ENCODE peak calls at places on chromosomes 13 and 19, in six cellular contexts. L is ACHN; W is posterior cingulate gyrus; D is activated CD4-positive, alpha-beta T cell treated with anti-CD3 and anti-CD28 coated beads, Interleukin-2, amount 50 U/mL, for 48 hours; E is B cell; I is H54. Q is an unnamed sample.
A peak's percentile ranks its signal among the peaks of the same experiment; 100 is the strongest.

GRCh38 chr13:101845501-101846012 is 393.1 kb downstream of the ITGBL1 start:
- DNase-seq in L (peak; percentile 8), W (no peak), D (no peak), E (no peak), I (no peak), Q (no peak)

GRCh38 chr13:19154843-19155242 is 26.8 kb downstream of the TUBA3C start:
- DNase-seq in L (no peak), W (no peak), D (no peak), E (no peak), I (no peak), Q (no peak)

GRCh38 chr13:59533561-59534337 is 630.0 kb downstream of the DIAPH3 start:
- DNase-seq in L (peak; percentile 19), W (no peak), D (no peak), E (no peak), I (no peak), Q (no peak)

GRCh38 chr13:45325806-45326205 is 15.2 kb downstream of the TPT1 start:
- DNase-seq in L (peak; percentile 45), W (no peak), D (no peak), E (no peak), I (peak; percentile 42), Q (peak; percentile 35)

GRCh38 chr19:51664997-51665396 is 18.4 kb upstream of the SIGLEC14 start:
- DNase-seq in L (no peak), W (no peak), D (no peak), E (no peak), I (no peak), Q (peak; percentile 44)

GRCh38 chr19:7544626-7545025 is 9.1 kb downstream of the PNPLA6 start:
- DNase-seq in L (no peak), W (no peak), D (no peak), E (no peak), I (no peak), Q (no peak)

GRCh38 chr13:49464621-49465325 is 20.7 kb downstream of the SETDB2 start:
- DNase-seq in L (no peak), W (no peak), D (no peak), E (no peak), I (no peak), Q (no peak)

GRCh38 chr19:16516923-16517610 is 20.9 kb downstream of the C19orf44 start:
- DNase-seq in L (no peak), W (no peak), D (no peak), E (no peak), I (no peak), Q (no peak)

GRCh38 chr13:92549275-92549674 is 677.3 kb upstream of the GPC6 start:
- DNase-seq in L (no peak), W (no peak), D (no peak), E (no peak), I (no peak), Q (no peak)

GRCh38 chr19:22882797-22883196 is 50.7 kb downstream of the ZNF723 start:
- DNase-seq in L (peak; percentile 35), W (no peak), D (no peak), E (no peak), I (no peak), Q (no peak)

GRCh38 chr13:35741657-35742056 is 265.2 kb upstream of the MAB21L1 start:
- DNase-seq in L (no peak), W (no peak), D (no peak), E (no peak), I (no peak), Q (no peak)

GRCh38 chr19:2149980-2150793 is 1.2 kb downstream of the AP3D1 start:
- DNase-seq in L (peak; percentile 20), W (no peak), D (peak; percentile 32), E (no peak), I (no peak), Q (peak; percentile 64)

GRCh38 chr19:56211718-56212117 is 9.6 kb downstream of the ZSCAN5C start:
- DNase-seq in L (no peak), W (no peak), D (no peak), E (no peak), I (no peak), Q (no peak)

GRCh38 chr13:105611424-105611823 is 924.0 kb downstream of the EFNB2 start:
- DNase-seq in L (peak; percentile 10), W (no peak), D (no peak), E (no peak), I (peak; percentile 27), Q (no peak)

GRCh38 chr19:15629003-15629880 is 11.5 kb upstream of the CYP4F3 start:
- DNase-seq in L (peak; percentile 55), W (peak; percentile 76), D (peak; percentile 93), E (peak; percentile 83), I (peak; percentile 77), Q (peak; percentile 88)

GRCh38 chr13:50889317-50889716 is 20.3 kb upstream of the RNASEH2B start:
- DNase-seq in L (no peak), W (no peak), D (no peak), E (no peak), I (no peak), Q (no peak)

GRCh38 chr19:2477732-2478191 is 1.8 kb downstream of the GADD45B start:
- DNase-seq in L (peak; percentile 36), W (no peak), D (peak; percentile 41), E (no peak), I (no peak), Q (peak; percentile 47)

GRCh38 chr19:10514211-10515145 is 2.8 kb downstream of the S1PR5 start:
- DNase-seq in L (no peak), W (no peak), D (peak; percentile 45), E (peak; percentile 70), I (no peak), Q (no peak)

GRCh38 chr19:33444993-33445751 is 71.7 kb downstream of the CEBPG start:
- DNase-seq in L (no peak), W (no peak), D (no peak), E (no peak), I (no peak), Q (no peak)

Q was measured in testis.